ENCODE peak calls at places on chromosomes 4 and X, in eight cellular contexts. J, C, N, I, E, S, V and H are unnamed samples.

GRCh38 chr4:23728393-23728792 is 161.5 kb downstream of the PPARGC1A start:
- DNase-seq in V (no peak), C (no peak), E (no peak), S (no peak), I (peak; percentile 99), J (no peak), N (no peak), H (no peak)

GRCh38 chr4:85478576-85478975 is 3.6 kb downstream of the ARHGAP24 start:
- DNase-seq in I (peak; percentile 64), V (no peak), J (no peak), E (no peak), S (no peak), N (no peak), C (no peak), H (no peak)

GRCh38 chr4:98682719-98683118 is 24.3 kb upstream of the TSPAN5 start:
- DNase-seq in I (peak; percentile 59), V (no peak), J (no peak), N (no peak), C (no peak), S (no peak), E (no peak), H (no peak)

GRCh38 chr4:37008199-37008598 is 236.3 kb upstream of the NWD2 start:
- DNase-seq in J (peak; percentile 71), C (no peak), I (no peak), E (no peak), N (no peak), V (no peak), S (no peak), H (no peak)

GRCh38 chr4:7658297-7659204 is 223.8 kb upstream of the PSAPL1 start:
- DNase-seq in I (peak; percentile 66), E (no peak), V (no peak), J (no peak), N (no peak), C (no peak), S (no peak), H (peak; percentile 29)

GRCh38 chr4:136918772-136919171 is 613.5 kb downstream of the PCDH18 start:
- DNase-seq in S (no peak), J (no peak), C (no peak), N (no peak), E (no peak), I (peak; percentile 32), V (no peak), H (peak; percentile 25)

GRCh38 chr4:168408620-168409019 is 71.7 kb downstream of the DDX60L start:
- DNase-seq in I (peak; percentile 98), J (peak; percentile 79), S (no peak), C (peak; percentile 48), V (no peak), N (peak; percentile 73), E (no peak), H (peak; percentile 69)

GRCh38 chrX:43279341-43279808 is 376.7 kb upstream of the MAOA start:
- DNase-seq in J (no peak), S (no peak), E (no peak), I (no peak), V (no peak), N (no peak), C (no peak), H (no peak)

GRCh38 chr4:54898163-54898562 is 227.2 kb downstream of the KDR start:
- DNase-seq in I (no peak), C (no peak), J (no peak), N (no peak), E (no peak), V (no peak), S (no peak), H (no peak)

GRCh38 chr4:25863347-25863784 is 578 bp upstream of the SEL1L3 start:
- DNase-seq in J (peak; percentile 64), V (no peak), C (no peak), S (no peak), E (no peak), N (no peak), I (no peak), H (peak; percentile 52)

GRCh38 chrX:105488731-105489130 is 268.2 kb upstream of the TEX13A start:
- DNase-seq in V (no peak), C (no peak), I (no peak), E (no peak), S (no peak), N (no peak), J (no peak), H (no peak)

GRCh38 chrX:55132416-55132815 is 43.6 kb downstream of the PAGE2 start:
- DNase-seq in C (no peak), I (no peak), E (no peak), N (no peak), S (no peak), V (no peak), J (no peak), H (no peak)

GRCh38 chr4:33592701-33593100 is 2651.6 kb downstream of the ARAP2 start:
- DNase-seq in I (no peak), J (no peak), V (no peak), N (no peak), S (no peak), C (no peak), E (no peak), H (no peak)
- H3K9me3 ChIP-seq in I (peaks cover 12% of the 10 kb centered on the region), J (no peaks in the 10 kb centered on the region), V (no peaks in the 10 kb centered on the region), N (peaks cover 3% of the 10 kb centered on the region), S (peaks cover 3% of the 10 kb centered on the region), C (peaks cover 59% of the 10 kb centered on the region), E (no peaks in the 10 kb centered on the region), H (peaks cover 8% of the 10 kb centered on the region)

GRCh38 chrX:68761086-68761485 is 67.7 kb upstream of the EFNB1 start:
- DNase-seq in N (no peak), S (no peak), J (no peak), V (no peak), I (no peak), E (no peak), C (no peak), H (no peak)

GRCh38 chrX:68758671-68759070 is 70.2 kb upstream of the EFNB1 start:
- DNase-seq in I (no peak), E (no peak), J (no peak), C (no peak), S (no peak), V (no peak), N (no peak), H (no peak)

GRCh38 chrX:68763481-68763880 is 65.3 kb upstream of the EFNB1 start:
- DNase-seq in I (no peak), S (no peak), N (no peak), E (no peak), C (no peak), V (no peak), J (no peak), H (no peak)

GRCh38 chrX:68757331-68757730 is 71.5 kb upstream of the EFNB1 start:
- DNase-seq in I (no peak), V (no peak), S (no peak), E (no peak), C (no peak), J (no peak), N (no peak), H (no peak)

GRCh38 chrX:68762649-68763268 is 66.1 kb upstream of the EFNB1 start:
- DNase-seq in S (no peak), V (no peak), E (no peak), J (no peak), C (no peak), I (no peak), N (no peak), H (no peak)
- H3K27me3 ChIP-seq in S (no peaks in the 10 kb centered on the region), V (no peaks in the 10 kb centered on the region), E (no peaks in the 10 kb centered on the region), J (no peaks in the 10 kb centered on the region), C (no peaks in the 10 kb centered on the region), I (no peaks in the 10 kb centered on the region), N (no peaks in the 10 kb centered on the region), H (no peaks in the 10 kb centered on the region)

GRCh38 chr4:48565362-48566083 is 75.5 kb downstream of the ZAR1 start:
- DNase-seq in I (no peak), J (no peak), V (no peak), N (no peak), S (no peak), E (no peak), C (no peak), H (no peak)
- H3K27ac ChIP-seq in I (no peak overlapping the region), J (no peak overlapping the region), V (no peak overlapping the region), N (no peak overlapping the region), S (no peak overlapping the region), E (no peak overlapping the region), C (no peak overlapping the region), H (no peak overlapping the region)

GRCh38 chr4:185257694-185258093 is 48.3 kb downstream of the SNX25 start:
- DNase-seq in S (no peak), I (no peak), J (no peak), E (no peak), V (no peak), C (no peak), N (no peak), H (no peak)
- H3K9me3 ChIP-seq in S (no peaks in the 10 kb centered on the region), I (no peaks in the 10 kb centered on the region), J (no peaks in the 10 kb centered on the region), E (no peaks in the 10 kb centered on the region), V (no peaks in the 10 kb centered on the region), C (no peaks in the 10 kb centered on the region), N (no peaks in the 10 kb centered on the region), H (no peaks in the 10 kb centered on the region)

GRCh38 chr4:1153567-1154090 is 18.8 kb downstream of the SPON2 start:
- DNase-seq in C (no peak), E (no peak), S (no peak), V (no peak), J (no peak), N (no peak), I (no peak), H (no peak)

GRCh38 chr4:1155314-1155713 is 17.1 kb downstream of the SPON2 start:
- DNase-seq in V (no peak), J (no peak), I (no peak), E (no peak), N (no peak), C (no peak), S (no peak), H (no peak)

GRCh38 chr4:1154523-1155182 is 17.7 kb downstream of the SPON2 start:
- DNase-seq in J (no peak), E (no peak), S (no peak), C (no peak), I (peak; percentile 24), V (no peak), N (no peak), H (no peak)

GRCh38 chr4:1152284-1152683 is 20.1 kb downstream of the SPON2 start:
- DNase-seq in I (no peak), S (no peak), J (no peak), C (no peak), V (no peak), N (no peak), E (no peak), H (no peak)

GRCh38 chr4:1154126-1154522 is 18.3 kb downstream of the SPON2 start:
- DNase-seq in I (no peak), E (no peak), V (no peak), S (no peak), J (no peak), N (no peak), C (no peak), H (peak; percentile 27)
- H3K27me3 ChIP-seq in I (peaks cover 24% of the 10 kb centered on the region), E (peaks cover 19% of the 10 kb centered on the region), V (no peaks in the 10 kb centered on the region), S (no peaks in the 10 kb centered on the region), J (no peaks in the 10 kb centered on the region), N (no peaks in the 10 kb centered on the region), C (peaks cover 60% of the 10 kb centered on the region), H (no peaks in the 10 kb centered on the region)